ENCODE peak calls at places on chromosomes 13 and 19, in four cellular contexts. V, F, M and O are unnamed samples. For H3K27me3, the result is how much of the 10 kb centered on the place peaks cover.

GRCh38 chr13:27680465-27680864 is 58.8 kb downstream of the POLR1D start:
- DNase-seq in V (no peak), F (no peak), M (no peak), O (no peak)

GRCh38 chr13:72931311-72931710 is 127.5 kb upstream of the KLF5 start:
- DNase-seq in V (no peak), F (no peak), M (no peak), O (no peak)

GRCh38 chr19:48170817-48171347 is 402 bp downstream of the ZSWIM9 start:
- DNase-seq in V (no peak), F (peak), M (no peak), O (peak)

GRCh38 chr13:93146584-93147292 is 79.9 kb upstream of the GPC6 start:
- DNase-seq in V (peak), F (no peak), M (no peak), O (no peak)

GRCh38 chr13:27797228-27797624 is 4.9 kb downstream of the GSX1 start:
- DNase-seq in V (peak), F (peak), M (peak), O (peak)

GRCh38 chr19:38640368-38640767 is 7.1 kb upstream of the ACTN4 start:
- DNase-seq in V (peak), F (no peak), M (no peak), O (no peak)

GRCh38 chr19:28171983-28172382 is 1041.0 kb downstream of the UQCRFS1 start:
- DNase-seq in V (no peak), F (no peak), M (no peak), O (no peak)

GRCh38 chr19:31214086-31214485 is 135.2 kb downstream of the TSHZ3 start:
- DNase-seq in V (peak), F (no peak), M (no peak), O (peak)

GRCh38 chr19:38304866-38305429 is 897 bp downstream of the C19orf33 start:
- DNase-seq in V (no peak), F (peak), M (peak), O (peak)

GRCh38 chr19:45306522-45307027 is 16.1 kb downstream of the CKM start:
- DNase-seq in V (no peak), F (peak), M (peak), O (peak)

GRCh38 chr13:112702983-112703379 is 13.1 kb downstream of the ATP11A start:
- DNase-seq in V (no peak), F (no peak), M (no peak), O (no peak)

DNA sequence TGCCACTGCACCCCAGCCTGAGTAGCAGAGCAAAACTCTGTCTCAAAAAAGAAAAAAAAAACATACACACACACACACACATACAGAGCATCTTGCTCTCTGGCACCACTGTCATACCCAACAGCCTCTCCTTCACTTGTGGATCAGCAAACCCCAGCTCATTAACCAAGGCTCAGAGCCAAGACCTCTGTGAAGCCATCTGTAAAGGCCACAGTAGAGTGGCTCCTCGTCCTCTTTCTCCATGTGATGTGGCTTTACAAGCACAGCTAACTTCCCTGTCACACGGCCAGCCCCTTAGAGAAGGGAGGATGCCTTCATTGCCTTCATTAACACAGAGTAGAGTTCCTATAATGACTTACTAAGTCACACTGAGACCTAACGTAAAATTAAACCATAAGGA is 62.7 kb upstream of the LSM14A start:
- DNase-seq in V (no peak), F (no peak), M (no peak), O (no peak)
- H3K27me3 ChIP-seq in V (under half), F (under half), M (under half), O (under half)

DNA sequence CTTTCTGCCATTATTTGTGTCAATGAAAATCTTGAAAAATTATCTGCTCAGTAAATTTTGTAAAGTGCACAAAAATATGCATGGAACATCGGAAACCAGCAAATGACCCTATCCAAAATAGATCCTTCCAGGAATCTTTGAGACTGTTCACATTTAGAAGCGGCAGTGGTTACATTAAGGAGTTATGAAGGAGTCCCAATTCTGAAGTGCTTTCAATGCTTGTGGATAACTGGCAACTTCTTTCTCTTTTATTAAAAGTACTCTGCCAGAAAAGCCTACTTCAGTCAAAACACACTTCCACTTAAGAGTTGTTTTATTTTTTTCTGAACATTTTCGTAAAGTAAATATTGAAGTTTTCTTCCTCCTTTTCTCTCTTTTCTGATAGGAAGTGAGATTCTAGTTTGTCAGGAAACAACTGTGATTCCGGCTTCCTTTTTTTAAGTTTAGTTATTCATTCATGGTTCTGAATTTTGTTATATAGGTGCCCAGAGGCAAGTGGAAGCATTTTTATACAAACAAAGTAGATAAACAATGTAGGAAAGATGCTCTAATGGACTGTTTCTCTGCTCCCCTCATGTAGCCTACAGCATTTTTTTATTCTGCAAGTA is 83.5 kb downstream of the PCDH9 start:
- DNase-seq in V (no peak), F (no peak), M (no peak), O (no peak)
- H3K56ac ChIP-seq in V (no peak), F (no peak), M (no peak), O (no peak)

DNA sequence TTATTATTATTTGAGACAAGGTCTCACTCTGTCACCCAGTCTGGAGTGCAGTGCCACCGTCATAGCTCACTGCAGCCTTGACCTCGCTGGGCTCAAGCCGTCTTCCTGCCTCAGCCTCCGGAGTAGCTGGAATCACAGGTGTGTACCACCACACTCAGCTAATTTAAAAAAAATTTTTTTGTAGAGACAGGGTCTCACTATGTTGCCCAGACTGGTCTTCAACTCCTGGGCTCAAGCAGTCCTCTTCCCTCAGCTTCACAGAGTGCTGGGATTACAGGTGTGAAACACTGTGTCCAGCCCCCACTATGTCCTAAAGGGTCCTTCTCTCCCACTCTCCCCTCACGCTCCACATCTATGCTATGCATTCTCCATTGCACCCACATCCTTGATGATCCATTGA is 9.1 kb upstream of the TLE2 start:
- DNase-seq in V (no peak), F (no peak), M (no peak), O (no peak)
- H3K27me3 ChIP-seq in V (under half), F (under half), M (under half), O (under half)

GRCh38 chr13:102122147-102122546 is 279.7 kb downstream of the FGF14 start:
- DNase-seq in V (no peak), F (no peak), M (no peak), O (no peak)

DNA sequence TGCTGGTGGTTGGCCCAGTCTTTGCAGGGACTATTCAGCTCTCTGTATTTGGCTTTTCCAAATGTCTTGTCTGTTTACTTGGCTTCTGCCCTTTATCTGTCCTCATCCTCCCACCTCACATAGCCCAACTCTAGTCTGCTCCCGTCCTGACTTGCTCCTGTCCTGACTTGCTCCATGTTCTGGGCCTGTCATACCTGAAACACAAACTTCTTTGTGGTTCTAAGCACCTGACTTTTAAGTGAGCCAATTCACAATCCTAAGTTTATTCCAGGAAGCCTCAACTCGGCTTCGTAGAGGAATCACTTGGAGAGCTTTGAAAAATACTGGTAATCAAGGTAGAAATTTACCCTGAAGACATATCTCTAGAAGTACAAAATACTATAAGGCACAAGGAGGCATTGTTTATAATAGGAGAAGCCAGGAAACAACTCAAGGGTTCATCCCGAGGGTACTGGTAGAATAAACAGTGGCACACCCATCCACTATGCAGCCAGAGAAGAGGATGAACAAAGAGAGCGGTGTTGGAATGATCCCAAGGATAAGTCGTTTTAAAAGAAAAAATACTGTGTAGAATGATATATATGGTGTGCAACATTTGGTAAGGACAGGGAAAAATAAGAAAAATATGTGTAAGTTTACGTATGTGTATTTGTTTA is 284.5 kb downstream of the FGF14 start:
- DNase-seq in V (no peak), F (no peak), M (no peak), O (no peak)
- H3K56ac ChIP-seq in V (no peak), F (no peak), M (no peak), O (no peak)

GRCh38 chr19:1751367-1752008 is 1.8 kb upstream of the ONECUT3 start:
- DNase-seq in V (no peak), F (no peak), M (no peak), O (no peak)

GRCh38 chr19:1754651-1755466 is 1.6 kb downstream of the ONECUT3 start:
- DNase-seq in V (no peak), F (no peak), M (peak), O (no peak)

GRCh38 chr19:1752009-1752756 is 1.1 kb upstream of the ONECUT3 start:
- DNase-seq in V (no peak), F (no peak), M (no peak), O (no peak)

GRCh38 chr19:1753730-1754442 is 580 bp downstream of the ONECUT3 start:
- DNase-seq in V (no peak), F (no peak), M (no peak), O (no peak)

DNA sequence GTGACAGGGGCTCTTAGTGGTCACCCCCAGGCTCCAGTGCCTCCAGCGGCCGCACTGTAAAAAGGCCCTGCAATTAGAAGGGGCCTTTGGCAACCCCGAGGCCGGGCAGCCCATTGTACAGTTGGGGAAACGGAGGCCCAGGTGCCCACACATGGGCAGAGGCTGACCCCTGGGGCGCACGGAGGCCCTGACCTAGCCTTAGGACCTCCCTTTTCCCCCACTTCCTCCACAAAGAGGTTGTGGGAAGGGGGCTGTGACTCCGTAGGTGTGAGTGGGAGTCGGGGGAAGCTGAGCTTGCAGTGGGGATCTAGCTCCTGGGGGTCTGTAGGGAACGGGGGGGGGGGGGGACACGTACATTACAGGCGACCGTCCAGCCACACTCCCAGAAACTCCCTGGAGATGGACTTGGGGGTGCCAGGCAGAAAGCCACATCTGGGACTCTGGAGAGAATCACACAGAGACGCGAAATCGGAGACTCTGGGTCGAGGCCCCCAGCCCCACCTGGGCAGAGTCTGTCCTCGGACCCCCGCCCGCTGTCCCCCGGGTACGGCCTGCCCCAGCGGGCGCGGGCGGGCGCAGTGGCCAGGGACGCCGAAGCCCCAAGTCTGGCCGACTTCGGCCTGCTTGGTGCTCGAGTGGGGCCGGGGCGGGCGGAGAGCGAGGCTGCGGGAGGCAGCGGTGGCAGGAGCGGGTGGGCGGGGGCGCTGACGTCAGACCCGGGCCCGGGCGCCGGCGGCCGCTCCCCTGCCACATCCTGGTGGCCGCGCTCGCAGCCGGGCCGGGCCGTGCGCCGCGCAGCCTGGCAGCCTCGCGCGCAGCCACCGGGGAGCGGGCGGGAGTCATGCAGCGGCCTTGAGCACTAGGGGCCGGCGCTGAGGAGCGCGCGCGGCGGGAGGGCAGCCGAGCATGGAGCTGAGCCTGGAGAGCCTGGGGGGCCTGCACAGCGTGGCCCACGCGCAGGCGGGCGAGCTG is at the start of gene ONECUT3:
- DNase-seq in V (no peak), F (no peak), M (peak), O (no peak)
- H3K27me3 ChIP-seq in V (half or more), F (half or more), M (half or more), O (half or more)

DNA sequence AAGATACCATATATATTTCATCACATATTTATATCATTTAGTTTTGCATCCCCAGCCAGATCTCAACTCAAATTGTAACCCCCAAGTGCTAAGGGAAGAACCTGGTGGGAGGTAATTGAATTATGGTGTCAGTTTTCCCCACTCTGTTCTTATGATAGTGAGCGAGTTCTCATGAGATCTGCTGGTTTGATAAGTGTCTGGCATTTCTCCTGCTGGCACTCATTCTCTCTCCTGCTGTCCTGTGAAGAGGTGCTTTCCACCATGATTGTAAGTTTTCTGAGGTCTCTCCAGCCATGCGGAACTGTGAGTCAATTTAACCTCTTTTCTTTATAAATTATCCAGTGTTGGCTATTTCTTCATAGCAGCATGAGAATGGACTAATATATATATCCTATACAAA is 462.5 kb upstream of the SLITRK5 start:
- DNase-seq in V (no peak), F (no peak), M (no peak), O (peak)
- H3K56ac ChIP-seq in V (no peak), F (no peak), M (no peak), O (no peak)

GRCh38 chr13:83881031-83881727 is 1.1 kb downstream of the SLITRK1 start:
- DNase-seq in V (no peak), F (no peak), M (no peak), O (no peak)

GRCh38 chr13:83877901-83878300 is 4.4 kb downstream of the SLITRK1 start:
- DNase-seq in V (no peak), F (no peak), M (no peak), O (no peak)

GRCh38 chr13:83878691-83879410 is 3.4 kb downstream of the SLITRK1 start:
- DNase-seq in V (no peak), F (peak), M (peak), O (no peak)

GRCh38 chr13:83880275-83881027 is 1.8 kb downstream of the SLITRK1 start:
- DNase-seq in V (no peak), F (peak), M (peak), O (no peak)

DNA sequence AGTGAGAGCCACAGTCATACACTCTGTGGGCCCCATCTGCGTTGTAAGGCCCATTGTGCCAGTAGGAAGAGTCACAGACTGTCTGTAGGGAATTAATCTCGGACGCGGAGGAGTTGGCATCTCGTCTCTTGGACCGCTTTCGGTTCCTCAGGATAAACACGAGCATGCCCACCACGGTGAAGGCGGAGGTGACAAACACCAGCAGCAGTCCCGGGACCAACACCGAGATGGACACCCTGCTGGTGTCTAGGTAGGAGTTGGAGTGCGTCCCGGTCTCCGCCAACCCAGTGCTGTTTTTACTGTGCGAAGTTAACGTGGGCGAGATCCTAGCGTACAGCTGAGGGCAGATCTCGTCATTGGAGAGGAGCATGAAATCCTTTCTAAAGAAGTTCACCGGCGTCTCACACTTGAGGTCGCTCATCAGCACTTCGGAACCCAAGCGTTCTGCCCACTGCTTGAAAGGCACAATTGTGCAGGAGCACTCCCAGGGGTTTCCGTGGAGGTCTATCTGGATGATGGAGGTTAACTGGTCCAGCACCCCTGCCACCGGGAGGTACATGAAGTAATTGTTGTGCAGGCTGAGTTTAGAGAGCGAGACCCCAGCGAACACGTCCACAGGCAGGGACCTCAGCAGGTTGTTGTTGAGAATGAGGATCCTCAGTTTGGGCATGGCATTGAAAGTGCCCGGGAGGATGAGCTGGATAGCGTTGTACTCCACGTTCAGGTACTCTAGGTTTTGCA is 2.7 kb downstream of the SLITRK1 start:
- DNase-seq in V (no peak), F (peak), M (peak), O (no peak)
- H3K27me3 ChIP-seq in V (under half), F (under half), M (under half), O (under half)

GRCh38 chr19:55493052-55493649 is 4.9 kb downstream of the SSC5D start:
- DNase-seq in V (peak), F (no peak), M (no peak), O (no peak)
- H3K56ac ChIP-seq in V (peak), F (no peak), M (no peak), O (no peak)

GRCh38 chr19:1445932-1446712 is 3.8 kb upstream of the APC2 start:
- DNase-seq in V (no peak), F (no peak), M (peak), O (no peak)

GRCh38 chr19:1446713-1447564 is 3.0 kb upstream of the APC2 start:
- DNase-seq in V (no peak), F (peak), M (peak), O (no peak)

GRCh38 chr19:1449467-1450442 is at the start of gene APC2:
- DNase-seq in V (peak), F (peak), M (peak), O (peak)

GRCh38 chr19:1447565-1447903 is 2.4 kb upstream of the APC2 start:
- DNase-seq in V (no peak), F (no peak), M (no peak), O (no peak)

DNA sequence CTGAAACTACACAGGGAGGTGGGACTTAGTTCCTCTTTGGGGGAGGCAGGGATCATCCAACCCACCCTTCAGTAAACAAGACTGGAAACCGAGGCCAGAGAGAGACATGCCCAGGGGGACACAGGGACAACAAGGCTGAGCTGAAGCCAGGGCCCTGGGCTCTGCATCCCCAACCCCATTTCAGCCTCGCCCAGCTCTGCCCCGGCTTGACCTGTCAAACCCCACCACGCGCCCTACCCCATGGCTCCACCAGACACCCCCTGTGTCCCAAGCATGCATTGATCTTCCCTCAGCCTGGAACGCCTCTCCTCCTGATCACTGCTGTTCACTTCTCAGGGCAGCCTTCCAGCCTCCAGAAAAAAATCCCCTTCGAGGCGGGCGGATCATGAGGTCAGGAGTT is 2.0 kb upstream of the APC2 start:
- DNase-seq in V (no peak), F (no peak), M (no peak), O (no peak)
- H3K27me3 ChIP-seq in V (half or more), F (under half), M (half or more), O (under half)